ENCODE peak calls at places on chromosome 2, in four cellular contexts. O, C, T and L are unnamed samples. For H3K4me1, the result is how much of the 10 kb centered on the place peaks cover.

GRCh38 chr2:143110759-143111428 is 18.3 kb upstream of the ARHGAP15 start:
- DNase-seq in C (peak), T (peak), O (peak), L (peak)

GRCh38 chr2:124437811-124438210 is 412.7 kb downstream of the CNTNAP5 start:
- DNase-seq in T (no peak), C (peak), O (no peak), L (no peak)

GRCh38 chr2:101704046-101704466 is 6.5 kb downstream of the MAP4K4 start:
- DNase-seq in O (no peak), C (no peak), T (no peak), L (peak)

GRCh38 chr2:230441188-230441897 is 25.3 kb downstream of the SP100 start:
- DNase-seq in O (no peak), T (no peak), C (no peak), L (peak)

GRCh38 chr2:19195681-19196080 is 162.7 kb downstream of the OSR1 start:
- DNase-seq in C (no peak), T (no peak), O (no peak), L (no peak)

GRCh38 chr2:108591163-108591562 is 56.9 kb downstream of the LIMS1 start:
- DNase-seq in O (no peak), T (no peak), C (no peak), L (no peak)

GRCh38 chr2:152189622-152190495 is 14.3 kb upstream of the STAM2 start:
- DNase-seq in T (no peak), C (peak), O (peak), L (peak)

GRCh38 chr2:229725716-229726346 is 11.5 kb upstream of the DNER start:
- DNase-seq in O (peak), C (no peak), T (no peak), L (peak)

GRCh38 chr2:137944714-137945113 is 19.6 kb upstream of the HNMT start:
- DNase-seq in T (no peak), O (no peak), C (no peak), L (no peak)

GRCh38 chr2:216829533-216829932 is 30.3 kb downstream of the TNP1 start:
- DNase-seq in O (no peak), C (no peak), T (no peak), L (peak)

GRCh38 chr2:240986787-240987411 is 11.5 kb upstream of the SNED1 start:
- DNase-seq in C (no peak), T (no peak), O (no peak), L (peak)

GRCh38 chr2:128732976-128733431 is 414.3 kb upstream of the HS6ST1 start:
- DNase-seq in T (no peak), O (no peak), C (no peak), L (peak)

GRCh38 chr2:27496357-27497287 is at the start of gene GCKR:
- DNase-seq in C (no peak), O (no peak), T (no peak), L (peak)

GRCh38 chr2:241964133-241964532 is 94.6 kb downstream of the RTP5 start:
- DNase-seq in T (no peak), O (no peak), C (no peak), L (no peak)

GRCh38 chr2:19038096-19039015 is 320.1 kb downstream of the OSR1 start:
- DNase-seq in T (no peak), C (no peak), O (no peak), L (peak)

GRCh38 chr2:144505245-144505801 is 14.6 kb downstream of the ZEB2 start:
- DNase-seq in O (no peak), C (no peak), T (no peak), L (peak)

GRCh38 chr2:127085260-127085666 is 21.7 kb downstream of the BIN1 start:
- DNase-seq in O (no peak), C (no peak), T (peak), L (peak)

GRCh38 chr2:207163053-207163814 is 2.5 kb downstream of the KLF7 start:
- DNase-seq in T (peak), O (peak), C (peak), L (peak)

GRCh38 chr2:33115728-33116127 is 169.0 kb downstream of the LTBP1 start:
- DNase-seq in O (no peak), T (no peak), C (no peak), L (no peak)

GRCh38 chr2:48346124-48346536 is 183.8 kb upstream of the STON1 start:
- DNase-seq in O (no peak), C (no peak), T (no peak), L (peak)

GRCh38 chr2:201938151-201938815 is 95.4 kb upstream of the FZD7 start:
- DNase-seq in T (no peak), O (no peak), C (no peak), L (peak)

GRCh38 chr2:46776687-46777327 is 138.8 kb downstream of the MCFD2 start:
- DNase-seq in C (peak), T (no peak), O (peak), L (peak)

GRCh38 chr2:120566331-120567035 is 169.2 kb upstream of the GLI2 start:
- DNase-seq in O (no peak), T (no peak), C (no peak), L (peak)

GRCh38 chr2:40123746-40124145 is 328.1 kb downstream of the SLC8A1 start:
- DNase-seq in O (no peak), T (no peak), C (no peak), L (no peak)

GRCh38 chr2:179745615-179746263 is 115.7 kb downstream of the ZNF385B start:
- DNase-seq in O (no peak), C (no peak), T (no peak), L (peak)

GRCh38 chr2:157055660-157056199 is 201.8 kb upstream of the GALNT5 start:
- DNase-seq in C (no peak), T (no peak), O (peak), L (peak)

GRCh38 chr2:166625670-166626069 is 131.6 kb upstream of the SCN7A start:
- DNase-seq in T (no peak), O (no peak), C (no peak), L (peak)

GRCh38 chr2:73561422-73561821 is 80.8 kb downstream of the NAT8 start:
- DNase-seq in O (no peak), C (no peak), T (no peak), L (no peak)

GRCh38 chr2:182426082-182426914 is 538 bp downstream of the PDE1A start:
- DNase-seq in C (no peak), O (no peak), T (no peak), L (no peak)

DNA sequence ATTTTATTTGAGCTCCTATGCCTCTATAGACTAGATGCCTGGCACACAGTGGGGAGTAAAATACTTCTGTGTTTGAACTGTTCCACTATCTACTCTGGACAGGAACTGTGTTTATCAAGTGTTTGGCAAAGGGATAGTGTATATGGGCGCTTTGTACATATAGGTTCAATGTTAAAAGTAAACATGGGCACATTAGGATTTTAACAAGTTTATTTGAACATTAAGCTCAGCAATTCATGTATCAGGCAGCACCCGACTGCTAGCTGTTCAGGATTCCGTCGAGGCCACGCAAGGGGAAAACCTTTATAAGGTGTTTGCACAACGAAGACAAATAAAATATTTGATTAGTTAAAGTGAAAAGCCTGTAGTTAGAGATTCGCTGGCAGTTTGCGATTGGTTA is 43.4 kb upstream of the ROCK2 start:
- DNase-seq in C (no peak), O (no peak), T (no peak), L (no peak)
- H3K4me1 ChIP-seq in C (under half), O (under half), T (under half), L (under half)

GRCh38 chr2:12717988-12718661 is 1.4 kb downstream of the TRIB2 start:
- DNase-seq in O (no peak), T (no peak), C (peak), L (no peak)
- TF ChIP-seq EZH2 in O (no peak), T (no peak), C (no peak), L (no peak)

GRCh38 chr2:133849341-133849740 is 281.1 kb upstream of the NCKAP5 start:
- DNase-seq in O (no peak), T (no peak), C (no peak), L (no peak)

GRCh38 chr2:133848111-133848649 is 279.9 kb upstream of the NCKAP5 start:
- DNase-seq in C (no peak), T (no peak), O (no peak), L (no peak)

GRCh38 chr2:133846476-133846875 is 278.2 kb upstream of the NCKAP5 start:
- DNase-seq in T (no peak), O (no peak), C (no peak), L (no peak)

GRCh38 chr2:133844214-133844892 is 276.1 kb upstream of the NCKAP5 start:
- DNase-seq in O (peak), C (peak), T (peak), L (peak)

DNA sequence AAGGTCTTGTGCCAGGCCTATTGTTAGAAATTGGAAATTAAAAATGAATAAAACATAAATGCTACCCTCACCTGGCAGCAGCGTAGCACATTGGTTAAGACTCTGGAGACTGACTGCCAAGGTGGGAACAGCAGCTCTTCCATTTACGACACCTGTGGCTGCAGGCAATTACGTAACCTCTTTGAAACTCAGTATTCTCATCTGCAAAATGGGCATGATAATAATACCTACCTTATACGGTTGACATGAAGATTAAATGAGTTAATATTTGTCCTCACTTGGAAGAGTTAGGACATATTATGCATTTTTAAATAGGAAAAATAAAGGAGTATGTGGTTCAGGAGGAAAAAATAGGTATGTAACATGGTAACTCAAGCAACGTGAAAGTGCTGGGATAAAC is 279.3 kb upstream of the NCKAP5 start:
- DNase-seq in T (no peak), O (no peak), C (no peak), L (no peak)
- H3K4me2 ChIP-seq in T (no peak), O (no peak), C (no peak), L (no peak)

GRCh38 chr2:105509271-105510086 is 110.6 kb upstream of the FHL2 start:
- DNase-seq in O (no peak), T (no peak), C (no peak), L (no peak)

GRCh38 chr2:105502625-105503334 is 103.9 kb upstream of the FHL2 start:
- DNase-seq in O (no peak), T (no peak), C (peak), L (peak)

DNA sequence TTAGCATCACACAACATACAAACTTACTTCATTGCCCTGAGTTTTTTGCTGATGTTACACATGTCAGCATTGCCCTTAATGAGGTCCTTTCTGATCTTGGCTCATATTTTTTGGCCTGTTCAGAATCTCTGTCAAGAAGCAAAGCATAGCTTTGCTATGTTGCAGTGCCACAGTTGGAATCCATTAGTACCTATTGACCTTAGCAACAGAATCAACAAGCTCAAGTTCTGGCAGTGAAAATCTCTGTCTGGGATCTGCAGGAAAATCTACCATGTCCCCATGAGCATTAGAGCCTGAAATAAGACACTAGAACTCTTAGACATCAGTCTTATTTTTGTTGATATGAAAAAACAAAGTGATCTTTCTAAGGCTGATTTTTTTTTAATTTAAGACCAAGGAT is 105.6 kb upstream of the FHL2 start:
- DNase-seq in O (no peak), T (no peak), C (no peak), L (no peak)
- H3K4me1 ChIP-seq in O (under half), T (under half), C (under half), L (under half)

GRCh38 chr2:222293660-222294630 is 4.9 kb downstream of the PAX3 start:
- DNase-seq in T (no peak), C (peak), O (no peak), L (no peak)
- TF ChIP-seq EZH2 in T (peak), C (peak), O (no peak), L (peak)